ENCODE peak calls at places on chromosomes 7 and 10, in four cellular contexts. D, R, F and E are unnamed samples.

GRCh38 chr7:746074-747061 is 19.3 kb upstream of the PRKAR1B start:
- DNase-seq in R (no peak), D (no peak), F (no peak), E (no peak)

GRCh38 chr7:157978766-157979165 is 608.9 kb downstream of the PTPRN2 start:
- DNase-seq in R (no peak), D (no peak), F (no peak), E (no peak)

GRCh38 chr10:127376071-127376470 is 173.0 kb upstream of the NPS start:
- DNase-seq in D (no peak), F (no peak), R (no peak), E (no peak)

GRCh38 chr10:102119417-102120141 is 589 bp downstream of the LDB1 start:
- DNase-seq in F (peak; percentile 80), D (no peak), R (peak; percentile 58), E (peak; percentile 85)

GRCh38 chr10:100359529-100360150 is 12.6 kb downstream of the SCD start:
- DNase-seq in D (no peak), R (peak; percentile 15), F (no peak), E (no peak)

GRCh38 chr7:2934211-2934731 is 90.2 kb upstream of the GNA12 start:
- DNase-seq in F (no peak), D (no peak), R (peak; percentile 79), E (no peak)

GRCh38 chr7:91837397-91838070 is 43.0 kb downstream of the MTERF1 start:
- DNase-seq in D (no peak), R (no peak), F (no peak), E (no peak)

GRCh38 chr10:12081470-12081869 is 12.7 kb downstream of the DHTKD1 start:
- DNase-seq in R (no peak), D (no peak), F (no peak), E (no peak)

GRCh38 chr10:30493609-30494530 is 59.9 kb downstream of the MAP3K8 start:
- DNase-seq in D (no peak), F (peak; percentile 18), R (peak; percentile 42), E (peak; percentile 82)

GRCh38 chr7:150381785-150382122 is 2.6 kb downstream of the ZNF775 start:
- DNase-seq in D (no peak), R (no peak), F (no peak), E (no peak)

GRCh38 chr10:1398626-1399410 is 338.5 kb downstream of the ADARB2 start:
- DNase-seq in D (no peak), F (no peak), R (no peak), E (no peak)

GRCh38 chr10:115045516-115045915 is 47.6 kb upstream of the ATRNL1 start:
- DNase-seq in R (peak; percentile 6), F (no peak), D (no peak), E (no peak)

GRCh38 chr7:31059551-31059950 is 7.4 kb downstream of the ADCYAP1R1 start:
- DNase-seq in F (no peak), R (no peak), D (no peak), E (no peak)

GRCh38 chr7:44072364-44073231 is 7.2 kb upstream of the PGAM2 start:
- DNase-seq in D (no peak), R (peak; percentile 71), F (peak; percentile 76), E (peak; percentile 92)

GRCh38 chr7:116717137-116717536 is 45.1 kb downstream of the MET start:
- DNase-seq in R (no peak), D (no peak), F (no peak), E (no peak)

GRCh38 chr7:137932881-137933269 is 69.0 kb downstream of the CREB3L2 start:
- DNase-seq in R (peak; percentile 63), D (no peak), F (no peak), E (no peak)

GRCh38 chr7:107879400-107880035 is 11.5 kb upstream of the DLD start:
- DNase-seq in R (peak; percentile 44), F (no peak), D (no peak), E (no peak)

GRCh38 chr7:84688671-84689070 is 494.1 kb upstream of the SEMA3A start:
- DNase-seq in F (no peak), R (peak; percentile 59), D (no peak), E (no peak)

GRCh38 chr10:51934373-51934772 is 235.0 kb upstream of the CSTF2T start:
- DNase-seq in R (no peak), D (no peak), F (no peak), E (no peak)

GRCh38 chr7:17487343-17487742 is 188.9 kb downstream of the AHR start:
- DNase-seq in F (no peak), D (no peak), R (no peak), E (no peak)

GRCh38 chr10:23981520-23982309 is 227.2 kb upstream of the KIAA1217 start:
- DNase-seq in R (no peak), D (no peak), F (no peak), E (no peak)

GRCh38 chr7:84701524-84702306 is 485.1 kb downstream of the SEMA3D start:
- DNase-seq in D (no peak), R (peak; percentile 99), F (no peak), E (no peak)

GRCh38 chr7:102934670-102935069 is 21.9 kb downstream of the LRRC17 start:
- DNase-seq in R (no peak), F (no peak), D (no peak), E (no peak)
- H3K4me3 ChIP-seq in R (no peak overlapping the region), F (peak overlapping the region; percentile 28), D (no peak overlapping the region), E (no peak overlapping the region)

DNA sequence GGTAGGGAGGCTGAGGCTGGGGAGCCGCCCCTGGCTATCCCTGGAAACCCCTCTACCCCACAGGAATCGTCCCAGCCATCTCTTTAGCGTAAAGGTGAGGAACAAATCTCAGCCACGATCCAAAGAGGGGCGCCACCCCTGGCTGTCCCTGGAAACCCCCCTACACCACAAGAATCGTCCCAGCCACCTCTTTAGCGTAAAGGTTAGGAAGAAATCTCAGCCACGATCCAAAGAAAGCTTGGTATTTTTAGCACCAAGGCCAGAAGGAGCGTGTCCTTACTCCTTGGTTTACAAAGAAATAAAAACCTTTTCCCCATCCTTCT is 757 bp upstream of the TSPAN14 start:
- DNase-seq in R (no peak), F (no peak), D (no peak), E (no peak)
- H3K27me3 ChIP-seq in R (no peaks in the 10 kb centered on the region), F (no peaks in the 10 kb centered on the region), D (no peaks in the 10 kb centered on the region), E (no peaks in the 10 kb centered on the region)

GRCh38 chr7:70793767-70794166 is 338.2 kb upstream of the GALNT17 start:
- DNase-seq in R (no peak), F (no peak), D (no peak), E (no peak)
- TF ChIP-seq CTCF in R (no peak), F (no peak), D (no peak), E (no peak)

GRCh38 chr10:59907537-59907917 is 1.2 kb upstream of the CCDC6 start:
- DNase-seq in R (no peak), F (no peak), D (no peak), E (no peak)
- H3K4me3 ChIP-seq in R (peak overlapping the region; percentile 94), F (peak overlapping the region; percentile 96), D (peak overlapping the region; percentile 94), E (no peak overlapping the region)

GRCh38 chr7:47893238-47893637 is 55.0 kb downstream of the PKD1L1 start:
- DNase-seq in D (no peak), F (no peak), R (no peak), E (no peak)
- H3K27me3 ChIP-seq in D (peaks cover 5% of the 10 kb centered on the region), F (no peaks in the 10 kb centered on the region), R (no peaks in the 10 kb centered on the region), E (no peaks in the 10 kb centered on the region)

DNA sequence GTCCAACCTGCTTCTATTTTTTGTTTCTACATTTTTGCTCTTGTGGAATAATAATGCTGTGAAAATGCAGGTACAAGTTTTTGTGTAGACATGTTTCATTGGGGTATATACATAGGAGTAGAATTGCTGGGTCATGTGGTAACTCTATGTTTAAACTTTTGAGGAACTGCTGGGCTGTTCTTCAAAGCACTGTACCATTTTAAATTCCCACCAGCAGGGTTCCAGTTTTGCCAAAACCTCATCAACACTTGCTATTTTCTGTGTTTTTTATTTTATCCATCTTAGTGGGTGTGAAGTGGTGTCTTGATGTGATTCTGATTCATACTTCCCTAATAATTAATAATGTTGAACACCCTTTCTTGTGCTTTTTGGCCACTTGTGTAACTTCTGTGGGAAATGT is 138.6 kb downstream of the RGS10 start:
- DNase-seq in D (no peak), F (no peak), R (no peak), E (no peak)
- TF ChIP-seq CTCF in D (no peak), F (no peak), R (no peak), E (no peak)